ENCODE peak calls at places on chromosome 22, in ten cellular contexts. M, K, F, Z, P, W, I, T, E and C are unnamed samples.

GRCh38 chr22:41925783-41926460 is 684 bp downstream of the TNFRSF13C start:
- DNase-seq in Z (peak; percentile 91), E (peak; percentile 97), F (peak; percentile 12), I (no peak), P (peak; percentile 88), K (no peak), W (peak; percentile 43), M (peak; percentile 57), T (no peak), C (no peak)

GRCh38 chr22:39773503-39773902 is 120.1 kb downstream of the ENTHD1 start:
- DNase-seq in M (no peak), P (no peak), T (no peak), Z (no peak), I (no peak), W (no peak), K (no peak), E (no peak), F (no peak), C (no peak)

GRCh38 chr22:44458044-44459020 is 39.7 kb downstream of the RTL6 start:
- DNase-seq in F (no peak), Z (no peak), P (no peak), W (peak; percentile 5), K (no peak), T (no peak), E (no peak), I (no peak), M (no peak), C (no peak)

GRCh38 chr22:22855617-22856308 is 31.9 kb upstream of the IGLL5 start:
- DNase-seq in F (no peak), K (no peak), M (peak; percentile 48), T (no peak), P (peak; percentile 57), E (peak; percentile 80), Z (no peak), I (peak; percentile 3), W (no peak), C (no peak)

GRCh38 chr22:19641983-19642451 is 72.3 kb upstream of the SEPTIN5 start:
- DNase-seq in Z (no peak), E (no peak), T (no peak), F (no peak), I (no peak), P (no peak), W (no peak), M (no peak), K (no peak), C (peak; percentile 70)

GRCh38 chr22:38317995-38318715 is 922 bp upstream of the CSNK1E start:
- DNase-seq in M (no peak), W (no peak), P (peak; percentile 59), F (peak; percentile 94), Z (no peak), I (peak; percentile 90), T (no peak), K (peak; percentile 94), E (no peak), C (no peak)

GRCh38 chr22:19620742-19621371 is 93.4 kb upstream of the SEPTIN5 start:
- DNase-seq in M (no peak), F (peak; percentile 3), P (no peak), Z (no peak), K (no peak), I (no peak), E (no peak), W (no peak), T (no peak), C (peak; percentile 44)

GRCh38 chr22:39635719-39636118 is 65.2 kb downstream of the CACNA1I start:
- DNase-seq in E (no peak), I (no peak), P (no peak), F (peak; percentile 5), K (no peak), M (no peak), T (no peak), W (no peak), Z (no peak), C (no peak)

GRCh38 chr22:19719055-19719482 is 4.3 kb upstream of the GP1BB start:
- DNase-seq in W (no peak), Z (no peak), M (no peak), I (no peak), E (peak; percentile 83), F (no peak), K (no peak), P (no peak), T (no peak), C (no peak)

GRCh38 chr22:28019360-28019759 is 100.3 kb upstream of the PITPNB start:
- DNase-seq in M (no peak), W (no peak), E (no peak), I (no peak), T (no peak), F (no peak), Z (no peak), K (no peak), P (no peak), C (peak; percentile 59)

GRCh38 chr22:44609589-44609988 is 92.4 kb upstream of the PRR5 start:
- DNase-seq in I (no peak), T (no peak), F (no peak), P (no peak), E (peak; percentile 42), W (no peak), Z (no peak), K (no peak), M (no peak), C (no peak)

GRCh38 chr22:42800731-42801536 is 56.1 kb downstream of the ARFGAP3 start:
- DNase-seq in I (no peak), M (no peak), Z (no peak), T (no peak), K (no peak), W (no peak), E (peak; percentile 37), F (no peak), P (no peak), C (no peak)

GRCh38 chr22:27578937-27579617 is 222.5 kb downstream of the MN1 start:
- DNase-seq in I (no peak), M (no peak), W (no peak), T (no peak), F (no peak), P (no peak), Z (no peak), K (no peak), E (no peak), C (no peak)

GRCh38 chr22:24952837-24953293 is 349 bp downstream of the KIAA1671 start:
- DNase-seq in F (peak; percentile 64), K (no peak), P (peak; percentile 80), Z (peak; percentile 16), I (peak; percentile 73), T (no peak), E (peak; percentile 90), M (no peak), W (no peak), C (no peak)

GRCh38 chr22:19714320-19715252 is at the start of gene SEPTIN5:
- DNase-seq in E (peak; percentile 82), W (no peak), Z (peak; percentile 25), F (no peak), I (no peak), T (no peak), K (no peak), M (no peak), P (peak; percentile 54), C (no peak)

GRCh38 chr22:32810241-32811133 is 9.0 kb downstream of the TIMP3 start:
- DNase-seq in F (no peak), I (no peak), T (no peak), M (no peak), E (peak; percentile 52), K (no peak), P (no peak), W (no peak), Z (no peak), C (no peak)

GRCh38 chr22:38964306-38964705 is 6.9 kb downstream of the APOBEC3A start:
- DNase-seq in W (no peak), E (peak; percentile 39), K (no peak), P (no peak), F (no peak), M (no peak), T (no peak), I (no peak), Z (no peak), C (no peak)

GRCh38 chr22:27959335-27960090 is 40.5 kb upstream of the PITPNB start:
- DNase-seq in W (no peak), E (no peak), I (no peak), K (no peak), F (no peak), T (no peak), Z (no peak), M (no peak), P (no peak), C (no peak)